ENCODE peak calls at places on chromosomes 13 and 19, in eight cellular contexts. One of them, this sample, is unnamed.

GRCh38 chr13:32993109-32993508 is 23.1 kb upstream of the KL start:
- DNase-seq in aorta: no peak
- DNase-seq in fibroblast of lung: no peak
- DNase-seq in pulmonary artery endothelial cell: no peak
- DNase-seq in stimulated activated CD4-positive, alpha-beta T cell treated with anti-CD3 and anti-CD28 coated beads, Interleukin-15, amount 100 ng/mL, for 1 hour: no peak
- DNase-seq in Karpas-422: no peak
- DNase-seq in stimulated activated CD8-positive, alpha-beta memory T cell treated with anti-CD3 and anti-CD28 coated beads, Interleukin-4, amount 100 ng/mL, for 48 hours: no peak
- DNase-seq in cardiac muscle cell: no peak
- DNase-seq in this sample: no peak

GRCh38 chr19:38592940-38593339 is 24.8 kb downstream of the MAP4K1 start:
- DNase-seq in aorta: no peak
- DNase-seq in fibroblast of lung: no peak
- DNase-seq in pulmonary artery endothelial cell: no peak
- DNase-seq in stimulated activated CD4-positive, alpha-beta T cell treated with anti-CD3 and anti-CD28 coated beads, Interleukin-15, amount 100 ng/mL, for 1 hour: no peak
- DNase-seq in Karpas-422: no peak
- DNase-seq in stimulated activated CD8-positive, alpha-beta memory T cell treated with anti-CD3 and anti-CD28 coated beads, Interleukin-4, amount 100 ng/mL, for 48 hours: no peak
- DNase-seq in cardiac muscle cell: no peak
- DNase-seq in this sample: no peak

GRCh38 chr19:38194061-38194701 is 29.8 kb downstream of the DPF1 start:
- DNase-seq in aorta: no peak
- DNase-seq in fibroblast of lung: no peak
- DNase-seq in pulmonary artery endothelial cell: no peak
- DNase-seq in stimulated activated CD4-positive, alpha-beta T cell treated with anti-CD3 and anti-CD28 coated beads, Interleukin-15, amount 100 ng/mL, for 1 hour: no peak
- DNase-seq in Karpas-422: no peak
- DNase-seq in stimulated activated CD8-positive, alpha-beta memory T cell treated with anti-CD3 and anti-CD28 coated beads, Interleukin-4, amount 100 ng/mL, for 48 hours: no peak
- DNase-seq in cardiac muscle cell: no peak
- DNase-seq in this sample: no peak

GRCh38 chr19:7925171-7925837 is 631 bp downstream of the CTXN1 start:
- DNase-seq in aorta: peak; percentile 79
- DNase-seq in fibroblast of lung: peak; percentile 71
- DNase-seq in pulmonary artery endothelial cell: no peak
- DNase-seq in stimulated activated CD4-positive, alpha-beta T cell treated with anti-CD3 and anti-CD28 coated beads, Interleukin-15, amount 100 ng/mL, for 1 hour: peak; percentile 47
- DNase-seq in Karpas-422: peak; percentile 94
- DNase-seq in stimulated activated CD8-positive, alpha-beta memory T cell treated with anti-CD3 and anti-CD28 coated beads, Interleukin-4, amount 100 ng/mL, for 48 hours: peak; percentile 93
- DNase-seq in cardiac muscle cell: peak; percentile 93
- DNase-seq in this sample: peak; percentile 91

GRCh38 chr13:85541476-85541875 is 257.7 kb downstream of the SLITRK6 start:
- DNase-seq in aorta: no peak
- DNase-seq in fibroblast of lung: no peak
- DNase-seq in pulmonary artery endothelial cell: no peak
- DNase-seq in stimulated activated CD4-positive, alpha-beta T cell treated with anti-CD3 and anti-CD28 coated beads, Interleukin-15, amount 100 ng/mL, for 1 hour: no peak
- DNase-seq in Karpas-422: no peak
- DNase-seq in stimulated activated CD8-positive, alpha-beta memory T cell treated with anti-CD3 and anti-CD28 coated beads, Interleukin-4, amount 100 ng/mL, for 48 hours: no peak
- DNase-seq in cardiac muscle cell: no peak
- DNase-seq in this sample: no peak

GRCh38 chr19:55546822-55547614 is 1.7 kb upstream of the SBK3 start:
- DNase-seq in aorta: peak; percentile 95
- DNase-seq in fibroblast of lung: peak; percentile 93
- DNase-seq in pulmonary artery endothelial cell: peak; percentile 87
- DNase-seq in stimulated activated CD4-positive, alpha-beta T cell treated with anti-CD3 and anti-CD28 coated beads, Interleukin-15, amount 100 ng/mL, for 1 hour: no peak
- DNase-seq in Karpas-422: no peak
- DNase-seq in stimulated activated CD8-positive, alpha-beta memory T cell treated with anti-CD3 and anti-CD28 coated beads, Interleukin-4, amount 100 ng/mL, for 48 hours: no peak
- DNase-seq in cardiac muscle cell: no peak
- DNase-seq in this sample: no peak

GRCh38 chr19:900302-901111 is 7.2 kb downstream of the RNU6-9 start:
- DNase-seq in aorta: no peak
- DNase-seq in fibroblast of lung: no peak
- DNase-seq in pulmonary artery endothelial cell: no peak
- DNase-seq in stimulated activated CD4-positive, alpha-beta T cell treated with anti-CD3 and anti-CD28 coated beads, Interleukin-15, amount 100 ng/mL, for 1 hour: no peak
- DNase-seq in Karpas-422: peak; percentile 82
- DNase-seq in stimulated activated CD8-positive, alpha-beta memory T cell treated with anti-CD3 and anti-CD28 coated beads, Interleukin-4, amount 100 ng/mL, for 48 hours: no peak
- DNase-seq in cardiac muscle cell: no peak
- DNase-seq in this sample: no peak

GRCh38 chr19:10510301-10510802 is 6.9 kb downstream of the S1PR5 start:
- DNase-seq in aorta: no peak
- DNase-seq in fibroblast of lung: no peak
- DNase-seq in pulmonary artery endothelial cell: no peak
- DNase-seq in stimulated activated CD4-positive, alpha-beta T cell treated with anti-CD3 and anti-CD28 coated beads, Interleukin-15, amount 100 ng/mL, for 1 hour: no peak
- DNase-seq in Karpas-422: peak; percentile 84
- DNase-seq in stimulated activated CD8-positive, alpha-beta memory T cell treated with anti-CD3 and anti-CD28 coated beads, Interleukin-4, amount 100 ng/mL, for 48 hours: peak; percentile 85
- DNase-seq in cardiac muscle cell: peak; percentile 69
- DNase-seq in this sample: peak; percentile 71

GRCh38 chr19:55487884-55488687 is at the start of gene SSC5D:
- DNase-seq in aorta: peak; percentile 71
- DNase-seq in fibroblast of lung: peak; percentile 71
- DNase-seq in pulmonary artery endothelial cell: no peak
- DNase-seq in stimulated activated CD4-positive, alpha-beta T cell treated with anti-CD3 and anti-CD28 coated beads, Interleukin-15, amount 100 ng/mL, for 1 hour: no peak
- DNase-seq in Karpas-422: peak; percentile 50
- DNase-seq in stimulated activated CD8-positive, alpha-beta memory T cell treated with anti-CD3 and anti-CD28 coated beads, Interleukin-4, amount 100 ng/mL, for 48 hours: no peak
- DNase-seq in cardiac muscle cell: no peak
- DNase-seq in this sample: no peak

GRCh38 chr19:45767410-45767880 is 1.6 kb downstream of the SIX5 start:
- DNase-seq in aorta: peak; percentile 85
- DNase-seq in fibroblast of lung: peak; percentile 90
- DNase-seq in pulmonary artery endothelial cell: no peak
- DNase-seq in stimulated activated CD4-positive, alpha-beta T cell treated with anti-CD3 and anti-CD28 coated beads, Interleukin-15, amount 100 ng/mL, for 1 hour: no peak
- DNase-seq in Karpas-422: no peak
- DNase-seq in stimulated activated CD8-positive, alpha-beta memory T cell treated with anti-CD3 and anti-CD28 coated beads, Interleukin-4, amount 100 ng/mL, for 48 hours: no peak
- DNase-seq in cardiac muscle cell: peak; percentile 95
- DNase-seq in this sample: no peak

GRCh38 chr13:69828527-69828926 is 279.1 kb upstream of the ATXN8OS start:
- DNase-seq in aorta: no peak
- DNase-seq in fibroblast of lung: no peak
- DNase-seq in pulmonary artery endothelial cell: no peak
- DNase-seq in stimulated activated CD4-positive, alpha-beta T cell treated with anti-CD3 and anti-CD28 coated beads, Interleukin-15, amount 100 ng/mL, for 1 hour: no peak
- DNase-seq in Karpas-422: no peak
- DNase-seq in stimulated activated CD8-positive, alpha-beta memory T cell treated with anti-CD3 and anti-CD28 coated beads, Interleukin-4, amount 100 ng/mL, for 48 hours: no peak
- DNase-seq in cardiac muscle cell: no peak
- DNase-seq in this sample: no peak

GRCh38 chr13:99354371-99354951 is 47.3 kb upstream of the GPR183 start:
- DNase-seq in aorta: no peak
- DNase-seq in fibroblast of lung: no peak
- DNase-seq in pulmonary artery endothelial cell: no peak
- DNase-seq in stimulated activated CD4-positive, alpha-beta T cell treated with anti-CD3 and anti-CD28 coated beads, Interleukin-15, amount 100 ng/mL, for 1 hour: no peak
- DNase-seq in Karpas-422: no peak
- DNase-seq in stimulated activated CD8-positive, alpha-beta memory T cell treated with anti-CD3 and anti-CD28 coated beads, Interleukin-4, amount 100 ng/mL, for 48 hours: peak; percentile 62
- DNase-seq in cardiac muscle cell: no peak
- DNase-seq in this sample: no peak

GRCh38 chr13:73335226-73335625 is 276.4 kb downstream of the KLF5 start:
- DNase-seq in aorta: no peak
- DNase-seq in fibroblast of lung: peak; percentile 67
- DNase-seq in pulmonary artery endothelial cell: no peak
- DNase-seq in stimulated activated CD4-positive, alpha-beta T cell treated with anti-CD3 and anti-CD28 coated beads, Interleukin-15, amount 100 ng/mL, for 1 hour: no peak
- DNase-seq in Karpas-422: no peak
- DNase-seq in stimulated activated CD8-positive, alpha-beta memory T cell treated with anti-CD3 and anti-CD28 coated beads, Interleukin-4, amount 100 ng/mL, for 48 hours: no peak
- DNase-seq in cardiac muscle cell: no peak
- DNase-seq in this sample: no peak

GRCh38 chr19:7326105-7326877 is 22.4 kb upstream of the ARHGEF18 start:
- DNase-seq in aorta: no peak
- DNase-seq in fibroblast of lung: peak; percentile 11
- DNase-seq in pulmonary artery endothelial cell: no peak
- DNase-seq in stimulated activated CD4-positive, alpha-beta T cell treated with anti-CD3 and anti-CD28 coated beads, Interleukin-15, amount 100 ng/mL, for 1 hour: no peak
- DNase-seq in Karpas-422: peak; percentile 87
- DNase-seq in stimulated activated CD8-positive, alpha-beta memory T cell treated with anti-CD3 and anti-CD28 coated beads, Interleukin-4, amount 100 ng/mL, for 48 hours: peak; percentile 73
- DNase-seq in cardiac muscle cell: no peak
- DNase-seq in this sample: peak; percentile 67

GRCh38 chr19:45079911-45080469 is 930 bp downstream of the GEMIN7 start:
- DNase-seq in aorta: no peak
- DNase-seq in fibroblast of lung: no peak
- DNase-seq in pulmonary artery endothelial cell: no peak
- DNase-seq in stimulated activated CD4-positive, alpha-beta T cell treated with anti-CD3 and anti-CD28 coated beads, Interleukin-15, amount 100 ng/mL, for 1 hour: no peak
- DNase-seq in Karpas-422: no peak
- DNase-seq in stimulated activated CD8-positive, alpha-beta memory T cell treated with anti-CD3 and anti-CD28 coated beads, Interleukin-4, amount 100 ng/mL, for 48 hours: no peak
- DNase-seq in cardiac muscle cell: peak; percentile 31
- DNase-seq in this sample: no peak

GRCh38 chr13:24341439-24341838 is 32.1 kb downstream of the C1QTNF9 start:
- DNase-seq in aorta: no peak
- DNase-seq in fibroblast of lung: peak; percentile 7
- DNase-seq in pulmonary artery endothelial cell: no peak
- DNase-seq in stimulated activated CD4-positive, alpha-beta T cell treated with anti-CD3 and anti-CD28 coated beads, Interleukin-15, amount 100 ng/mL, for 1 hour: no peak
- DNase-seq in Karpas-422: no peak
- DNase-seq in stimulated activated CD8-positive, alpha-beta memory T cell treated with anti-CD3 and anti-CD28 coated beads, Interleukin-4, amount 100 ng/mL, for 48 hours: no peak
- DNase-seq in cardiac muscle cell: no peak
- DNase-seq in this sample: no peak

GRCh38 chr13:112159575-112160547 is 92.9 kb downstream of the SOX1 start:
- DNase-seq in aorta: no peak
- DNase-seq in fibroblast of lung: no peak
- DNase-seq in pulmonary artery endothelial cell: no peak
- DNase-seq in stimulated activated CD4-positive, alpha-beta T cell treated with anti-CD3 and anti-CD28 coated beads, Interleukin-15, amount 100 ng/mL, for 1 hour: no peak
- DNase-seq in Karpas-422: no peak
- DNase-seq in stimulated activated CD8-positive, alpha-beta memory T cell treated with anti-CD3 and anti-CD28 coated beads, Interleukin-4, amount 100 ng/mL, for 48 hours: no peak
- DNase-seq in cardiac muscle cell: no peak
- DNase-seq in this sample: no peak

GRCh38 chr19:7673995-7674667 is 2.8 kb upstream of the MCEMP1 start:
- DNase-seq in aorta: peak; percentile 84
- DNase-seq in fibroblast of lung: peak; percentile 78
- DNase-seq in pulmonary artery endothelial cell: no peak
- DNase-seq in stimulated activated CD4-positive, alpha-beta T cell treated with anti-CD3 and anti-CD28 coated beads, Interleukin-15, amount 100 ng/mL, for 1 hour: no peak
- DNase-seq in Karpas-422: peak; percentile 89
- DNase-seq in stimulated activated CD8-positive, alpha-beta memory T cell treated with anti-CD3 and anti-CD28 coated beads, Interleukin-4, amount 100 ng/mL, for 48 hours: peak; percentile 66
- DNase-seq in cardiac muscle cell: peak; percentile 20
- DNase-seq in this sample: peak; percentile 91